ENCODE peak calls at places on chromosomes 5 and 9, in ten cellular contexts. K is OCI-LY7, Z is brain microvascular endothelial cell, W is fibroblast of the aortic adventitia, J is endothelial cell, V is prostate gland, Y is coronary artery, D is esophagus squamous epithelium, O is WTC11, E is mucosa of descending colon. N is an unnamed sample.

GRCh38 chr9:121360975-121361374 is 9.1 kb downstream of the STOM start:
- DNase-seq in E (no peak), Y (no peak), W (peak; percentile 89), O (no peak), V (no peak), J (no peak), D (no peak), K (no peak), Z (peak; percentile 55), N (no peak)

GRCh38 chr5:14428302-14429081 is 153.1 kb upstream of the OTULINL start:
- DNase-seq in W (peak; percentile 46), D (no peak), Y (no peak), Z (peak; percentile 64), O (no peak), K (no peak), V (no peak), E (no peak), J (no peak), N (no peak)

GRCh38 chr9:21579209-21579608 is 97.1 kb upstream of the IFNE start:
- DNase-seq in O (no peak), D (no peak), J (no peak), K (no peak), W (peak; percentile 52), Z (no peak), Y (no peak), V (no peak), E (no peak), N (no peak)

GRCh38 chr5:134145061-134145757 is 30.7 kb downstream of the TCF7 start:
- DNase-seq in V (no peak), K (no peak), O (no peak), D (no peak), Z (no peak), W (no peak), J (no peak), E (peak; percentile 7), Y (no peak), N (no peak)

GRCh38 chr9:76353280-76353679 is 40.9 kb downstream of the RFK start:
- DNase-seq in J (no peak), D (no peak), Y (no peak), Z (no peak), V (no peak), E (no peak), O (no peak), W (no peak), K (no peak), N (no peak)

GRCh38 chr5:107469485-107469884 is 201.3 kb downstream of the EFNA5 start:
- DNase-seq in W (peak; percentile 91), Z (peak; percentile 82), J (no peak), V (no peak), D (no peak), E (no peak), K (no peak), Y (no peak), O (no peak), N (no peak)

GRCh38 chr9:21968331-21969010 is 25.7 kb downstream of the CDKN2A start:
- DNase-seq in V (no peak), J (peak; percentile 51), K (no peak), D (no peak), Y (no peak), W (no peak), Z (no peak), E (no peak), O (peak; percentile 32), N (no peak)

GRCh38 chr9:89794918-89795317 is 190.1 kb downstream of the GADD45G start:
- DNase-seq in D (no peak), O (no peak), Z (no peak), J (no peak), Y (peak; percentile 58), W (no peak), V (no peak), E (peak; percentile 69), K (no peak), N (no peak)

GRCh38 chr5:34897646-34898045 is 17.7 kb downstream of the RAD1 start:
- DNase-seq in O (no peak), W (no peak), J (no peak), Y (no peak), K (no peak), Z (no peak), E (no peak), D (no peak), V (no peak), N (no peak)

GRCh38 chr9:93387791-93388190 is 63.7 kb upstream of the FAM120A start:
- DNase-seq in V (no peak), Z (no peak), O (no peak), D (no peak), K (no peak), E (peak; percentile 69), W (no peak), Y (no peak), J (no peak), N (no peak)

GRCh38 chr9:93391898-93392297 is 59.6 kb upstream of the FAM120A start:
- DNase-seq in K (no peak), Y (no peak), J (no peak), W (no peak), O (no peak), V (no peak), E (peak; percentile 72), Z (no peak), D (no peak), N (no peak)

GRCh38 chr9:93392974-93393373 is 58.5 kb upstream of the FAM120A start:
- DNase-seq in Z (no peak), W (no peak), V (no peak), D (no peak), E (no peak), J (no peak), K (no peak), O (no peak), Y (no peak), N (no peak)

DNA sequence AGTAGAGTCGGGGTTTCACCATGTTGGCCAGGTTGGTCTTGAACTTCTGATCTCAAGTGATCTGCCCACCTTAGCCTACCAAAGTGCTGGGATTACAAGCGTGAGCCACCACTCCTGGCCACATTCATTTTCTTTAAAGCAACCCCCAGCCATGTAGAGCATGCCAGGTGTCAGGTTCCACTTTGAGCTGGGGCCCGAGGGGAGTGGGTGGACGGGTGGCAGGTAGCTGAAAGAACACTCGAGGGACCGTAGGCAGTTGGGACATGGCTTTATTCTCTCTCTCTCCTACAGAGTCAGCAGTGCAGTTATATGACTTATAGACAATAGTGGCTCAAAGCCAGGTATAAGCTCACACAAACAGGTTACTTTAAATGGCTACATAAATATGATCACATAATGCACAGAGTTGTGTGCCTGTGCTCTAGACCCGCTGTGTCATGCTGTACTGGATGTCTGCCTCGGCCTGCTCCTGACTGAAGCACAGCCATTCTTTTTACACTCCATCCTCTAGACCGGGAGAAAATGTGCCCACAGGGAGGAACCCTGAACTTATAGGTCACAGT is 60.5 kb upstream of the FAM120A start:
- DNase-seq in Y (no peak), V (no peak), E (peak; percentile 61), J (no peak), D (no peak), O (no peak), Z (no peak), W (no peak), K (no peak), N (no peak)
- TF ChIP-seq CTCF in Y (no peak), V (no peak), E (no peak), J (no peak), D (no peak), O (no peak), Z (no peak), W (no peak), K (no peak), N (no peak)

GRCh38 chr9:5511476-5511875 is 1.1 kb downstream of the PDCD1LG2 start:
- DNase-seq in Y (no peak), E (no peak), V (no peak), O (no peak), K (no peak), J (no peak), Z (no peak), D (no peak), W (no peak), N (no peak)

GRCh38 chr9:5510360-5510931 is at the start of gene PDCD1LG2:
- DNase-seq in Z (peak; percentile 56), Y (no peak), O (no peak), J (no peak), V (no peak), E (no peak), D (no peak), W (peak; percentile 87), K (no peak), N (peak; percentile 41)

GRCh38 chr9:5512658-5513452 is 2.5 kb downstream of the PDCD1LG2 start:
- DNase-seq in V (no peak), K (no peak), Z (no peak), J (no peak), D (no peak), Y (no peak), W (no peak), E (no peak), O (no peak), N (no peak)

GRCh38 chr9:5510991-5511390 is 660 bp downstream of the PDCD1LG2 start:
- DNase-seq in W (no peak), Y (no peak), V (no peak), J (no peak), E (no peak), D (no peak), Z (no peak), K (no peak), O (no peak), N (no peak)

GRCh38 chr9:5511935-5512580 is 1.7 kb downstream of the PDCD1LG2 start:
- DNase-seq in Y (no peak), D (no peak), W (no peak), J (no peak), E (no peak), K (no peak), V (no peak), Z (no peak), O (no peak), N (no peak)
- TF ChIP-seq CTCF in Y (no peak), D (no peak), W (no peak), J (no peak), E (no peak), K (no peak), V (no peak), Z (no peak), O (no peak), N (no peak)

GRCh38 chr9:92147030-92147853 is 32.0 kb upstream of the SPTLC1 start:
- DNase-seq in D (no peak), Z (peak; percentile 98), V (no peak), K (no peak), E (no peak), J (no peak), W (peak; percentile 90), Y (no peak), O (no peak), N (peak; percentile 57)
- TF ChIP-seq CTCF in D (no peak), Z (peak; percentile 29), V (no peak), K (no peak), E (no peak), J (no peak), W (peak; percentile 33), Y (no peak), O (no peak), N (no peak)

GRCh38 chr5:75050415-75050814 is 1.9 kb downstream of the GCNT4 start:
- DNase-seq in K (no peak), O (peak; percentile 69), W (no peak), V (no peak), Z (no peak), Y (no peak), E (peak; percentile 34), D (no peak), J (peak; percentile 38), N (no peak)
- TF ChIP-seq CTCF in K (no peak), O (no peak), W (peak; percentile 22), V (no peak), Z (peak; percentile 70), Y (no peak), E (no peak), D (no peak), J (no peak), N (no peak)